ENCODE peak calls at places on chromosomes 1 and 21, in eight cellular contexts. Z is NCI-H146; W is MV-4-11; B is GM12892; X is AG09319; A is retina; Q is T1000; D is activated CD4-positive, alpha-beta T cell treated with anti-CD3 and anti-CD28 coated beads, Interleukin-2, amount 10 ng/mL, durations not matched to agents 7 days and 5 days. T is an unnamed sample.

GRCh38 chr1:192580351-192580962 is 4.9 kb downstream of the RGS1 start:
- DNase-seq in W (peak), A (no peak), X (peak), D (peak), Z (peak), B (no peak), Q (no peak), T (peak)

GRCh38 chr1:57711326-57711725 is 287.5 kb upstream of the DAB1 start:
- DNase-seq in X (no peak), D (no peak), A (no peak), B (no peak), Q (no peak), W (no peak), Z (no peak), T (no peak)

GRCh38 chr1:27405074-27405473 is 12.7 kb downstream of the GPR3 start:
- DNase-seq in Q (no peak), Z (no peak), D (no peak), W (no peak), B (no peak), X (no peak), A (peak), T (no peak)

GRCh38 chr1:3718764-3719163 is 33.5 kb upstream of the CCDC27 start:
- DNase-seq in Q (no peak), Z (no peak), W (no peak), B (no peak), D (no peak), X (no peak), A (no peak), T (no peak)

GRCh38 chr21:37552496-37553399 is 186.2 kb downstream of the DYRK1A start:
- DNase-seq in Z (no peak), Q (no peak), W (no peak), A (no peak), D (no peak), B (no peak), X (no peak), T (no peak)

GRCh38 chr1:184686540-184686939 is 68.1 kb downstream of the EDEM3 start:
- DNase-seq in B (no peak), Z (no peak), X (no peak), A (no peak), Q (no peak), D (no peak), W (peak), T (no peak)

GRCh38 chr1:212630159-212630900 is 21.8 kb downstream of the ATF3 start:
- DNase-seq in Q (peak), D (peak), W (peak), B (peak), A (peak), Z (peak), X (no peak), T (peak)

GRCh38 chr21:42512346-42513034 is 1.2 kb upstream of the SLC37A1 start:
- DNase-seq in X (no peak), D (no peak), B (no peak), Q (no peak), A (no peak), W (no peak), Z (no peak), T (no peak)

GRCh38 chr1:161068306-161069200 is 1.1 kb downstream of the ARHGAP30 start:
- DNase-seq in D (peak), Z (no peak), Q (no peak), X (no peak), W (peak), B (peak), A (no peak), T (no peak)

GRCh38 chr21:29077651-29078090 is 4.2 kb upstream of the CCT8 start:
- DNase-seq in W (peak), Z (peak), Q (no peak), X (no peak), D (peak), A (peak), B (no peak), T (no peak)

GRCh38 chr21:36769051-36769867 is 70.3 kb downstream of the SIM2 start:
- DNase-seq in X (no peak), A (no peak), D (no peak), W (no peak), B (no peak), Q (no peak), Z (no peak), T (no peak)

GRCh38 chr1:88935522-88936222 is 44.3 kb upstream of the GTF2B start:
- DNase-seq in X (peak), Q (no peak), D (peak), A (no peak), W (peak), Z (peak), B (no peak), T (peak)

GRCh38 chr1:108810176-108810575 is 46.7 kb downstream of the AKNAD1 start:
- DNase-seq in Q (no peak), A (no peak), B (no peak), D (no peak), Z (no peak), W (no peak), X (no peak), T (no peak)

GRCh38 chr1:50975436-50975835 is 5.4 kb downstream of the CDKN2C start:
- DNase-seq in X (no peak), B (no peak), Q (no peak), W (no peak), A (no peak), D (no peak), Z (no peak), T (no peak)

GRCh38 chr21:27799861-27800260 is 833.0 kb upstream of the ADAMTS5 start:
- DNase-seq in Z (no peak), D (no peak), X (no peak), Q (no peak), W (no peak), B (no peak), A (no peak), T (no peak)

GRCh38 chr1:7385471-7386225 is 385.4 kb upstream of the VAMP3 start:
- DNase-seq in W (no peak), Z (no peak), D (no peak), B (no peak), X (no peak), Q (no peak), A (no peak), T (no peak)

GRCh38 chr1:42935313-42935624 is 23.4 kb downstream of the SLC2A1 start:
- DNase-seq in B (no peak), D (no peak), Z (no peak), Q (no peak), X (no peak), W (peak), A (peak), T (no peak)

GRCh38 chr1:1763657-1764621 is 14.3 kb downstream of the NADK start:
- DNase-seq in Z (no peak), A (no peak), B (no peak), Q (peak), D (no peak), W (peak), X (no peak), T (no peak)

GRCh38 chr1:56965916-56966697 is at the start of gene C8B:
- DNase-seq in X (no peak), Z (no peak), D (no peak), A (no peak), Q (no peak), B (no peak), W (no peak), T (no peak)